ENCODE peak calls at places on chromosomes 3 and 15, in four cellular contexts. One of them, this sample, is unnamed.

GRCh38 chr3:189041482-189042090 is 130.2 kb upstream of the TPRG1 start:
- DNase-seq in H1: peak; percentile 69
- DNase-seq in K562: peak; percentile 1
- DNase-seq in GM12878: peak; percentile 19
- DNase-seq in this sample: peak; percentile 9

GRCh38 chr3:11168881-11169805 is 14.8 kb downstream of the HRH1 start:
- DNase-seq in H1: no peak
- DNase-seq in K562: no peak
- DNase-seq in GM12878: no peak
- DNase-seq in this sample: no peak

GRCh38 chr3:149401215-149401925 is 23.9 kb upstream of the TM4SF1 start:
- DNase-seq in H1: no peak
- DNase-seq in K562: no peak
- DNase-seq in GM12878: no peak
- DNase-seq in this sample: no peak

GRCh38 chr3:168161696-168162095 is 66.0 kb upstream of the GOLIM4 start:
- DNase-seq in H1: no peak
- DNase-seq in K562: no peak
- DNase-seq in GM12878: no peak
- DNase-seq in this sample: no peak

GRCh38 chr3:101061312-101061711 is 68.1 kb upstream of the ABI3BP start:
- DNase-seq in H1: no peak
- DNase-seq in K562: no peak
- DNase-seq in GM12878: no peak
- DNase-seq in this sample: no peak

GRCh38 chr15:49134683-49135341 is 20.6 kb downstream of the COPS2 start:
- DNase-seq in H1: no peak
- DNase-seq in K562: no peak
- DNase-seq in GM12878: no peak
- DNase-seq in this sample: no peak

GRCh38 chr3:141659821-141660597 is 78.1 kb upstream of the RNF7 start:
- DNase-seq in H1: peak; percentile 69
- DNase-seq in K562: peak; percentile 47
- DNase-seq in GM12878: no peak
- DNase-seq in this sample: peak; percentile 89

GRCh38 chr3:56303508-56303907 is 164.8 kb downstream of the ERC2 start:
- DNase-seq in H1: peak; percentile 61
- DNase-seq in K562: peak; percentile 34
- DNase-seq in GM12878: peak; percentile 35
- DNase-seq in this sample: peak; percentile 54

GRCh38 chr3:69763458-69763857 is 24.2 kb downstream of the MITF start:
- DNase-seq in H1: no peak
- DNase-seq in K562: no peak
- DNase-seq in GM12878: no peak
- DNase-seq in this sample: no peak

GRCh38 chr3:14001136-14001535 is 121.3 kb upstream of the WNT7A start:
- DNase-seq in H1: no peak
- DNase-seq in K562: no peak
- DNase-seq in GM12878: no peak
- DNase-seq in this sample: no peak

DNA sequence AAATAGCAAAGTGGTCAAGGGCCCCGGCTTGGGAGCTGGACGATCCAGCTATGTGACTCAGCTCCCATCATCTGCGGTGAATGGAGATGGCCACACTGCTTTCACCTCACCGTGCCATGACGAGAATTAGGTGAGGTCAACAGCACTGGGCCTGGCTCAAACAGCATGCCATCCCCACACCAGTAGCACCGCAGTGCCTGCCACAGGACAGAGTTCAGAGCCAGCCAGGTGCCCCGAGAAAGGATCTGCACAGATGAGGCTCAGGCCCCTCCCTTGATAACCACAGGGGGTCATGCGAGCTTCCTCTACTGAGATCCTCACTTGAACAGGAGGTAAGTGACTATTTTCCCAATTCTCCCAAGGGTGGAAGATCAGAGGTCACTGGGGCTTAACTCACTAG is 29.4 kb downstream of the ZXDC start:
- DNase-seq in H1: no peak
- DNase-seq in K562: no peak
- DNase-seq in GM12878: no peak
- DNase-seq in this sample: no peak
- TF ChIP-seq JUND in H1: no peak
- TF ChIP-seq JUND in K562: no peak
- TF ChIP-seq JUND in GM12878: no peak
- TF ChIP-seq JUND in this sample: no peak

DNA sequence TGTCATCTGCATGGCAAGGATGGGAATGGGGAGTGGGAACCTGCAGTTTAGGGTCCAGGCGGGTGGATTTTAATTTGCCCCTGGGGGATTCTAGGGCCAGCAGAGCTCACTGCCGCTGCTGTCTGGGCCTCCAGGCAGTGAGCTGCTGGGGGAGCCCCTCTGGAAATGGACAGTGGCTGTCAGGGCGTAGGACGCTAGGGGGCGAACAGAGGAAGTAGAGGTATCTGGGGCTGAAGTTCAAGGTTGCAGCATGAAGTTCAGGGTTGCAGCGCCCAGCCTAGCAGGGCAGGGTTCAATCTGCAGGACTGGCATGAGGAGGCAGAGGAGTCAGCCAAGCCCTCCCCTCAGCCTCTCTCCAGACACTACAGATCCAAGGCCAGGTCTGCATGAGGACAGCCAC is 49.5 kb downstream of the APBA2 start:
- DNase-seq in H1: peak; percentile 83
- DNase-seq in K562: peak; percentile 71
- DNase-seq in GM12878: no peak
- DNase-seq in this sample: no peak
- TF ChIP-seq CTCF in H1: peak; percentile 87
- TF ChIP-seq CTCF in K562: peak; percentile 71
- TF ChIP-seq CTCF in GM12878: peak; percentile 43
- TF ChIP-seq CTCF in this sample: peak; percentile 29

GRCh38 chr3:73490453-73491311 is 134.1 kb downstream of the PDZRN3 start:
- DNase-seq in H1: no peak
- DNase-seq in K562: no peak
- DNase-seq in GM12878: no peak
- DNase-seq in this sample: no peak
- TF ChIP-seq NRF1 in H1: no peak
- TF ChIP-seq NRF1 in K562: no peak
- TF ChIP-seq NRF1 in GM12878: no peak
- TF ChIP-seq NRF1 in this sample: no peak

GRCh38 chr3:49802719-49803463 is at the start of gene INKA1:
- DNase-seq in H1: peak; percentile 94
- DNase-seq in K562: peak; percentile 91
- DNase-seq in GM12878: no peak
- DNase-seq in this sample: peak; percentile 96

GRCh38 chr3:49804141-49805041 is 1.3 kb downstream of the INKA1 start:
- DNase-seq in H1: no peak
- DNase-seq in K562: no peak
- DNase-seq in GM12878: no peak
- DNase-seq in this sample: no peak

GRCh38 chr3:49805367-49805782 is 2.3 kb downstream of the INKA1 start:
- DNase-seq in H1: no peak
- DNase-seq in K562: no peak
- DNase-seq in GM12878: no peak
- DNase-seq in this sample: peak; percentile 55

GRCh38 chr3:49801160-49801559 is 1.5 kb upstream of the CDHR4 start:
- DNase-seq in H1: no peak
- DNase-seq in K562: no peak
- DNase-seq in GM12878: no peak
- DNase-seq in this sample: no peak

DNA sequence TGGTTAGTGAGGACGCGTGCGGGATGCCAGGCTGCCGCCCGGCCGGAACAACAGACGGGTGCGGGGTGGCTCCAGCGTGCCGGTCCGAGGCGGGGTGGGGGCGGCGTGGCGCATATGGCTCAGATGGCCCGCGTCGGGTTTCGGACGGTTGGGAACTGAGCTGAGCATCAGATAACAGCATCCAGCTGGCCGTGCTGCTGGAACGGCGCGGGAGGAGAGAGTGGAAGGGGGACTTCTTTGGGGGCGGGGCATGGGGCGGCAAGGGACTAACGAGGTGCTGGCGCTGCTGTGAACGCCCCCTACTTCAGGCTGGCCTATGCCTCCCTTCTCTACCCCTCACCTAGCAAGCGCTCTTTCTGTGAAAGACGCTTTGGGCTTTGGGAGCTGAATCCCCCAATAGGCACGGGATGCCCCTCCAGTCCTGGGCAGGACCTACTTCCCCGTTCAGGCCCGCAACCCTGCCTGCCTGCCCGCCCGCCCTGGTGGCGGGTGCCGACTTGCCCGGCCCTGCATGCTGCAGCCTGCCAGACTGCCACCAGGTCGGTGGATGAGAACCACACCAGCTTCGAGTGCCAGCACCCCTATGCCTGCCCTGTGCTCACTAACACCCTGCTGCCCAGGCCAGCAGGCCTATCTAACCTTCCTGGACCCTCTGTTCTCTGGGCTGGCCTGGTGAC is 541 bp downstream of the INKA1 start:
- DNase-seq in H1: no peak
- DNase-seq in K562: peak; percentile 80
- DNase-seq in GM12878: no peak
- DNase-seq in this sample: peak; percentile 84
- TF ChIP-seq JUND in H1: no peak
- TF ChIP-seq JUND in K562: no peak
- TF ChIP-seq JUND in GM12878: no peak
- TF ChIP-seq JUND in this sample: no peak

GRCh38 chr3:165259518-165260193 is 63.5 kb upstream of the SLITRK3 start:
- DNase-seq in H1: no peak
- DNase-seq in K562: no peak
- DNase-seq in GM12878: no peak
- DNase-seq in this sample: no peak

GRCh38 chr3:165256554-165256953 is 60.4 kb upstream of the SLITRK3 start:
- DNase-seq in H1: no peak
- DNase-seq in K562: no peak
- DNase-seq in GM12878: no peak
- DNase-seq in this sample: no peak

GRCh38 chr3:165254812-165255211 is 58.6 kb upstream of the SLITRK3 start:
- DNase-seq in H1: no peak
- DNase-seq in K562: no peak
- DNase-seq in GM12878: no peak
- DNase-seq in this sample: peak; percentile 0
- TF ChIP-seq CTCF in H1: peak; percentile 40
- TF ChIP-seq CTCF in K562: no peak
- TF ChIP-seq CTCF in GM12878: peak; percentile 15
- TF ChIP-seq CTCF in this sample: no peak

GRCh38 chr15:101120961-101121360 is 130.9 kb downstream of the CHSY1 start:
- DNase-seq in H1: no peak
- DNase-seq in K562: no peak
- DNase-seq in GM12878: no peak
- DNase-seq in this sample: peak; percentile 58
- TF ChIP-seq NRF1 in H1: no peak
- TF ChIP-seq NRF1 in K562: no peak
- TF ChIP-seq NRF1 in GM12878: no peak
- TF ChIP-seq NRF1 in this sample: no peak